ENCODE peak calls at places on chromosomes 6 and 20, in six cellular contexts. P, L, H, X, E and N are unnamed samples.

GRCh38 chr6:108114861-108115597 is 40.5 kb upstream of the OSTM1 start:
- DNase-seq in X (peak; percentile 29), L (no peak), E (peak; percentile 74), P (no peak), H (peak; percentile 79), N (no peak)

GRCh38 chr6:35391240-35391968 is 49.0 kb downstream of the PPARD start:
- DNase-seq in E (no peak), X (peak; percentile 99), H (no peak), P (no peak), L (peak; percentile 97), N (no peak)

GRCh38 chr20:59322813-59323469 is 22.5 kb downstream of the EDN3 start:
- DNase-seq in H (no peak), E (no peak), X (no peak), P (no peak), L (no peak), N (no peak)

GRCh38 chr20:47988601-47989116 is 203.4 kb upstream of the SULF2 start:
- DNase-seq in X (no peak), H (no peak), L (no peak), P (no peak), E (no peak), N (no peak)

GRCh38 chr6:79946773-79947190 is 571 bp downstream of the ELOVL4 start:
- DNase-seq in E (no peak), H (no peak), X (peak; percentile 12), L (no peak), P (peak; percentile 13), N (no peak)

GRCh38 chr6:19851273-19852089 is 14.3 kb downstream of the ID4 start:
- DNase-seq in X (peak; percentile 65), E (no peak), H (no peak), L (peak; percentile 68), P (peak; percentile 64), N (no peak)

GRCh38 chr6:128757961-128758360 is 125.0 kb upstream of the LAMA2 start:
- DNase-seq in L (no peak), E (no peak), H (no peak), X (peak; percentile 96), P (no peak), N (no peak)

GRCh38 chr6:42690151-42690702 is 32.2 kb downstream of the PRPH2 start:
- DNase-seq in X (no peak), L (no peak), P (no peak), E (no peak), H (no peak), N (no peak)

GRCh38 chr20:59650418-59650817 is 46.1 kb downstream of the PHACTR3 start:
- DNase-seq in E (no peak), P (no peak), X (no peak), L (no peak), H (no peak), N (no peak)

GRCh38 chr6:20817806-20818320 is 283.6 kb downstream of the CDKAL1 start:
- DNase-seq in H (no peak), X (peak; percentile 51), P (no peak), E (no peak), L (no peak), N (no peak)

GRCh38 chr6:54846857-54847721 is 518 bp downstream of the FAM83B start:
- DNase-seq in H (no peak), P (no peak), E (no peak), L (peak; percentile 38), X (peak; percentile 26), N (no peak)

GRCh38 chr20:37745553-37745952 is 51.7 kb downstream of the CTNNBL1 start:
- DNase-seq in X (no peak), H (no peak), E (no peak), L (no peak), P (peak; percentile 27), N (no peak)

GRCh38 chr20:33915726-33916331 is 77.9 kb upstream of the RALY start:
- DNase-seq in H (peak; percentile 38), X (peak; percentile 10), E (no peak), L (no peak), P (peak; percentile 58), N (no peak)

GRCh38 chr20:20872420-20872819 is 160.0 kb upstream of the RALGAPA2 start:
- DNase-seq in E (no peak), H (no peak), P (no peak), X (no peak), L (no peak), N (no peak)

GRCh38 chr6:156972145-156972544 is 195.0 kb downstream of the ARID1B start:
- DNase-seq in H (no peak), P (no peak), L (no peak), X (no peak), E (no peak), N (no peak)

GRCh38 chr20:43988451-43988850 is 73.8 kb downstream of the TOX2 start:
- DNase-seq in L (no peak), E (no peak), X (no peak), H (no peak), P (no peak), N (no peak)

GRCh38 chr20:20410678-20411077 is 42.8 kb downstream of the INSM1 start:
- DNase-seq in E (no peak), H (no peak), X (peak; percentile 10), L (no peak), P (no peak), N (no peak)

GRCh38 chr6:22612241-22612640 is 42.9 kb downstream of the HDGFL1 start:
- DNase-seq in L (no peak), E (no peak), H (no peak), P (no peak), X (no peak), N (no peak)

GRCh38 chr6:97705568-97705967 is 422.6 kb upstream of the MMS22L start:
- DNase-seq in P (no peak), X (peak; percentile 25), H (no peak), E (no peak), L (no peak), N (no peak)

GRCh38 chr6:45447005-45447404 is 69.3 kb upstream of the SUPT3H start:
- DNase-seq in L (no peak), E (no peak), P (no peak), H (no peak), X (no peak), N (no peak)

GRCh38 chr6:157877149-157877548 is 54.1 kb downstream of the SNX9 start:
- DNase-seq in X (no peak), P (no peak), E (no peak), H (no peak), L (no peak), N (no peak)

GRCh38 chr20:35305682-35306556 is 13.7 kb upstream of the FAM83C start:
- DNase-seq in E (no peak), H (peak; percentile 72), X (peak; percentile 99), P (no peak), L (peak; percentile 99), N (no peak)

GRCh38 chr6:143603474-143603873 is 74.3 kb upstream of the PHACTR2 start:
- DNase-seq in P (no peak), L (no peak), H (no peak), X (no peak), E (no peak), N (no peak)

GRCh38 chr6:31107052-31107451 is 5.3 kb downstream of the C6orf15 start:
- DNase-seq in L (no peak), H (no peak), X (no peak), E (no peak), P (no peak), N (no peak)

GRCh38 chr20:46900068-46900467 is 5.4 kb downstream of the EYA2 start:
- DNase-seq in P (no peak), X (peak; percentile 28), E (no peak), H (no peak), L (no peak), N (no peak)

GRCh38 chr20:21228511-21228910 is 74.6 kb upstream of the XRN2 start:
- DNase-seq in L (no peak), E (no peak), X (no peak), P (peak; percentile 51), H (no peak), N (no peak)

GRCh38 chr6:151676460-151676807 is 131.0 kb upstream of the ESR1 start:
- DNase-seq in E (no peak), H (no peak), P (no peak), L (no peak), X (no peak), N (no peak)

GRCh38 chr6:72246926-72247325 is 360.6 kb downstream of the RIMS1 start:
- DNase-seq in E (no peak), X (no peak), L (no peak), P (no peak), H (no peak), N (no peak)
- TF ChIP-seq CTCF in E (no peak), X (no peak), L (no peak), P (no peak), H (no peak), N (no peak)

GRCh38 chr6:39815356-39815755 is 23.2 kb downstream of the DAAM2 start:
- DNase-seq in H (no peak), E (no peak), L (no peak), P (no peak), X (no peak), N (no peak)

GRCh38 chr6:39814236-39814635 is 22.1 kb downstream of the DAAM2 start:
- DNase-seq in X (no peak), P (no peak), H (no peak), E (no peak), L (no peak), N (no peak)

GRCh38 chr6:39812496-39812852 is 20.3 kb downstream of the DAAM2 start:
- DNase-seq in L (no peak), P (no peak), X (no peak), E (no peak), H (no peak), N (no peak)

GRCh38 chr6:39811835-39812345 is 19.7 kb downstream of the DAAM2 start:
- DNase-seq in H (no peak), L (no peak), P (no peak), X (no peak), E (no peak), N (no peak)

GRCh38 chr6:39812853-39813533 is 20.8 kb downstream of the DAAM2 start:
- DNase-seq in H (peak; percentile 57), E (no peak), P (no peak), X (no peak), L (no peak), N (no peak)
- TF ChIP-seq CTCF in H (no peak), E (no peak), P (no peak), X (no peak), L (no peak), N (no peak)

GRCh38 chr6:161100072-161100471 is 108.5 kb downstream of the MAP3K4 start:
- DNase-seq in E (no peak), P (no peak), X (no peak), L (no peak), H (no peak), N (no peak)
- TF ChIP-seq CTCF in E (no peak), P (no peak), X (peak; percentile 1), L (no peak), H (no peak), N (no peak)

GRCh38 chr20:58244517-58245030 is 16.1 kb upstream of the ANKRD60 start:
- DNase-seq in H (no peak), E (no peak), X (no peak), L (no peak), P (no peak), N (no peak)

GRCh38 chr20:58245181-58245891 is 16.9 kb upstream of the ANKRD60 start:
- DNase-seq in L (no peak), X (no peak), E (no peak), P (no peak), H (no peak), N (no peak)

GRCh38 chr20:58243653-58244410 is 15.4 kb upstream of the ANKRD60 start:
- DNase-seq in L (no peak), H (no peak), E (no peak), P (no peak), X (no peak), N (no peak)

GRCh38 chr20:58245931-58246330 is 17.5 kb upstream of the ANKRD60 start:
- DNase-seq in H (no peak), L (no peak), E (no peak), X (no peak), P (no peak), N (no peak)

GRCh38 chr20:58246346-58246745 is 17.9 kb upstream of the ANKRD60 start:
- DNase-seq in P (no peak), X (peak; percentile 43), L (no peak), H (no peak), E (no peak), N (no peak)
- TF ChIP-seq CTCF in P (no peak), X (peak; percentile 54), L (peak; percentile 44), H (no peak), E (peak; percentile 58), N (no peak)